ENCODE peak calls at places on chromosomes 2 and 18, in ten cellular contexts. One of them, this sample, is unnamed.

GRCh38 chr2:209525834-209526281 is 102.0 kb downstream of the MAP2 start:
- DNase-seq in D341Med: no peak
- DNase-seq in WERI-Rb-1: no peak
- DNase-seq in stimulated activated CD4-positive, alpha-beta T cell treated with anti-CD3 and anti-CD28 coated beads, TNF-alpha, amount 100 ng/mL, for 48 hours: no peak
- DNase-seq in ELR: peak
- DNase-seq in iris pigment epithelial cell: peak
- DNase-seq in NCI-H446: no peak
- DNase-seq in Calu3: no peak
- DNase-seq in nucleus accumbens: no peak
- DNase-seq in stimulated activated CD8-positive, alpha-beta memory T cell treated with anti-CD3 and anti-CD28 coated beads, Interleukin-15, amount 100 ng/mL, for 48 hours: no peak
- DNase-seq in this sample: no peak

GRCh38 chr2:163878718-163879117 is 142.9 kb upstream of the FIGN start:
- DNase-seq in D341Med: peak
- DNase-seq in WERI-Rb-1: peak
- DNase-seq in stimulated activated CD4-positive, alpha-beta T cell treated with anti-CD3 and anti-CD28 coated beads, TNF-alpha, amount 100 ng/mL, for 48 hours: no peak
- DNase-seq in ELR: peak
- DNase-seq in iris pigment epithelial cell: peak
- DNase-seq in NCI-H446: no peak
- DNase-seq in Calu3: peak
- DNase-seq in nucleus accumbens: no peak
- DNase-seq in stimulated activated CD8-positive, alpha-beta memory T cell treated with anti-CD3 and anti-CD28 coated beads, Interleukin-15, amount 100 ng/mL, for 48 hours: no peak
- DNase-seq in this sample: peak

GRCh38 chr2:120990451-120990871 is 254.8 kb downstream of the GLI2 start:
- DNase-seq in D341Med: peak
- DNase-seq in WERI-Rb-1: no peak
- DNase-seq in stimulated activated CD4-positive, alpha-beta T cell treated with anti-CD3 and anti-CD28 coated beads, TNF-alpha, amount 100 ng/mL, for 48 hours: no peak
- DNase-seq in ELR: no peak
- DNase-seq in iris pigment epithelial cell: no peak
- DNase-seq in NCI-H446: no peak
- DNase-seq in Calu3: no peak
- DNase-seq in nucleus accumbens: no peak
- DNase-seq in stimulated activated CD8-positive, alpha-beta memory T cell treated with anti-CD3 and anti-CD28 coated beads, Interleukin-15, amount 100 ng/mL, for 48 hours: no peak
- DNase-seq in this sample: no peak

GRCh38 chr2:152098798-152099654 is at the start of gene CACNB4:
- DNase-seq in D341Med: peak
- DNase-seq in WERI-Rb-1: peak
- DNase-seq in stimulated activated CD4-positive, alpha-beta T cell treated with anti-CD3 and anti-CD28 coated beads, TNF-alpha, amount 100 ng/mL, for 48 hours: no peak
- DNase-seq in ELR: peak
- DNase-seq in iris pigment epithelial cell: no peak
- DNase-seq in NCI-H446: no peak
- DNase-seq in Calu3: no peak
- DNase-seq in nucleus accumbens: no peak
- DNase-seq in stimulated activated CD8-positive, alpha-beta memory T cell treated with anti-CD3 and anti-CD28 coated beads, Interleukin-15, amount 100 ng/mL, for 48 hours: no peak
- DNase-seq in this sample: peak

GRCh38 chr18:76821356-76821874 is 942 bp upstream of the ZNF236 start:
- DNase-seq in D341Med: no peak
- DNase-seq in WERI-Rb-1: no peak
- DNase-seq in stimulated activated CD4-positive, alpha-beta T cell treated with anti-CD3 and anti-CD28 coated beads, TNF-alpha, amount 100 ng/mL, for 48 hours: no peak
- DNase-seq in ELR: peak
- DNase-seq in iris pigment epithelial cell: no peak
- DNase-seq in NCI-H446: no peak
- DNase-seq in Calu3: no peak
- DNase-seq in nucleus accumbens: no peak
- DNase-seq in stimulated activated CD8-positive, alpha-beta memory T cell treated with anti-CD3 and anti-CD28 coated beads, Interleukin-15, amount 100 ng/mL, for 48 hours: no peak
- DNase-seq in this sample: peak

GRCh38 chr2:27081984-27082772 is 3.8 kb downstream of the EMILIN1 start:
- DNase-seq in D341Med: no peak
- DNase-seq in WERI-Rb-1: no peak
- DNase-seq in stimulated activated CD4-positive, alpha-beta T cell treated with anti-CD3 and anti-CD28 coated beads, TNF-alpha, amount 100 ng/mL, for 48 hours: no peak
- DNase-seq in ELR: no peak
- DNase-seq in iris pigment epithelial cell: no peak
- DNase-seq in NCI-H446: no peak
- DNase-seq in Calu3: no peak
- DNase-seq in nucleus accumbens: no peak
- DNase-seq in stimulated activated CD8-positive, alpha-beta memory T cell treated with anti-CD3 and anti-CD28 coated beads, Interleukin-15, amount 100 ng/mL, for 48 hours: no peak
- DNase-seq in this sample: no peak

GRCh38 chr18:9101730-9102390 is 639 bp upstream of the NDUFV2 start:
- DNase-seq in D341Med: no peak
- DNase-seq in WERI-Rb-1: no peak
- DNase-seq in stimulated activated CD4-positive, alpha-beta T cell treated with anti-CD3 and anti-CD28 coated beads, TNF-alpha, amount 100 ng/mL, for 48 hours: no peak
- DNase-seq in ELR: peak
- DNase-seq in iris pigment epithelial cell: peak
- DNase-seq in NCI-H446: no peak
- DNase-seq in Calu3: peak
- DNase-seq in nucleus accumbens: no peak
- DNase-seq in stimulated activated CD8-positive, alpha-beta memory T cell treated with anti-CD3 and anti-CD28 coated beads, Interleukin-15, amount 100 ng/mL, for 48 hours: no peak
- DNase-seq in this sample: no peak

GRCh38 chr18:58714259-58714658 is 43.0 kb downstream of the MALT1 start:
- DNase-seq in D341Med: no peak
- DNase-seq in WERI-Rb-1: no peak
- DNase-seq in stimulated activated CD4-positive, alpha-beta T cell treated with anti-CD3 and anti-CD28 coated beads, TNF-alpha, amount 100 ng/mL, for 48 hours: no peak
- DNase-seq in ELR: no peak
- DNase-seq in iris pigment epithelial cell: no peak
- DNase-seq in NCI-H446: no peak
- DNase-seq in Calu3: no peak
- DNase-seq in nucleus accumbens: no peak
- DNase-seq in stimulated activated CD8-positive, alpha-beta memory T cell treated with anti-CD3 and anti-CD28 coated beads, Interleukin-15, amount 100 ng/mL, for 48 hours: no peak
- DNase-seq in this sample: no peak

GRCh38 chr18:23498877-23499570 is 4.3 kb upstream of the RMC1 start:
- DNase-seq in D341Med: peak
- DNase-seq in WERI-Rb-1: peak
- DNase-seq in stimulated activated CD4-positive, alpha-beta T cell treated with anti-CD3 and anti-CD28 coated beads, TNF-alpha, amount 100 ng/mL, for 48 hours: peak
- DNase-seq in ELR: peak
- DNase-seq in iris pigment epithelial cell: peak
- DNase-seq in NCI-H446: peak
- DNase-seq in Calu3: peak
- DNase-seq in nucleus accumbens: no peak
- DNase-seq in stimulated activated CD8-positive, alpha-beta memory T cell treated with anti-CD3 and anti-CD28 coated beads, Interleukin-15, amount 100 ng/mL, for 48 hours: peak
- DNase-seq in this sample: peak

GRCh38 chr18:66867653-66868052 is 263.8 kb upstream of the CDH19 start:
- DNase-seq in D341Med: no peak
- DNase-seq in WERI-Rb-1: no peak
- DNase-seq in stimulated activated CD4-positive, alpha-beta T cell treated with anti-CD3 and anti-CD28 coated beads, TNF-alpha, amount 100 ng/mL, for 48 hours: no peak
- DNase-seq in ELR: peak
- DNase-seq in iris pigment epithelial cell: peak
- DNase-seq in NCI-H446: no peak
- DNase-seq in Calu3: no peak
- DNase-seq in nucleus accumbens: no peak
- DNase-seq in stimulated activated CD8-positive, alpha-beta memory T cell treated with anti-CD3 and anti-CD28 coated beads, Interleukin-15, amount 100 ng/mL, for 48 hours: no peak
- DNase-seq in this sample: no peak

GRCh38 chr2:167438206-167438605 is 549.9 kb downstream of the XIRP2 start:
- DNase-seq in D341Med: no peak
- DNase-seq in WERI-Rb-1: no peak
- DNase-seq in stimulated activated CD4-positive, alpha-beta T cell treated with anti-CD3 and anti-CD28 coated beads, TNF-alpha, amount 100 ng/mL, for 48 hours: no peak
- DNase-seq in ELR: peak
- DNase-seq in iris pigment epithelial cell: peak
- DNase-seq in NCI-H446: no peak
- DNase-seq in Calu3: peak
- DNase-seq in nucleus accumbens: no peak
- DNase-seq in stimulated activated CD8-positive, alpha-beta memory T cell treated with anti-CD3 and anti-CD28 coated beads, Interleukin-15, amount 100 ng/mL, for 48 hours: no peak
- DNase-seq in this sample: no peak

GRCh38 chr18:73355076-73355475 is 487.3 kb upstream of the NETO1 start:
- DNase-seq in D341Med: no peak
- DNase-seq in WERI-Rb-1: no peak
- DNase-seq in stimulated activated CD4-positive, alpha-beta T cell treated with anti-CD3 and anti-CD28 coated beads, TNF-alpha, amount 100 ng/mL, for 48 hours: no peak
- DNase-seq in ELR: no peak
- DNase-seq in iris pigment epithelial cell: no peak
- DNase-seq in NCI-H446: no peak
- DNase-seq in Calu3: no peak
- DNase-seq in nucleus accumbens: no peak
- DNase-seq in stimulated activated CD8-positive, alpha-beta memory T cell treated with anti-CD3 and anti-CD28 coated beads, Interleukin-15, amount 100 ng/mL, for 48 hours: no peak
- DNase-seq in this sample: no peak

GRCh38 chr18:8349608-8350323 is 259.5 kb upstream of the RAB12 start:
- DNase-seq in D341Med: no peak
- DNase-seq in WERI-Rb-1: no peak
- DNase-seq in stimulated activated CD4-positive, alpha-beta T cell treated with anti-CD3 and anti-CD28 coated beads, TNF-alpha, amount 100 ng/mL, for 48 hours: no peak
- DNase-seq in ELR: no peak
- DNase-seq in iris pigment epithelial cell: no peak
- DNase-seq in NCI-H446: no peak
- DNase-seq in Calu3: no peak
- DNase-seq in nucleus accumbens: no peak
- DNase-seq in stimulated activated CD8-positive, alpha-beta memory T cell treated with anti-CD3 and anti-CD28 coated beads, Interleukin-15, amount 100 ng/mL, for 48 hours: no peak
- DNase-seq in this sample: no peak

GRCh38 chr2:71510196-71510807 is 56.9 kb downstream of the DYSF start:
- DNase-seq in D341Med: peak
- DNase-seq in WERI-Rb-1: peak
- DNase-seq in stimulated activated CD4-positive, alpha-beta T cell treated with anti-CD3 and anti-CD28 coated beads, TNF-alpha, amount 100 ng/mL, for 48 hours: peak
- DNase-seq in ELR: peak
- DNase-seq in iris pigment epithelial cell: peak
- DNase-seq in NCI-H446: peak
- DNase-seq in Calu3: peak
- DNase-seq in nucleus accumbens: peak
- DNase-seq in stimulated activated CD8-positive, alpha-beta memory T cell treated with anti-CD3 and anti-CD28 coated beads, Interleukin-15, amount 100 ng/mL, for 48 hours: peak
- DNase-seq in this sample: peak

GRCh38 chr2:9769171-9770005 is 73.9 kb upstream of the TAF1B start:
- DNase-seq in D341Med: no peak
- DNase-seq in WERI-Rb-1: peak
- DNase-seq in stimulated activated CD4-positive, alpha-beta T cell treated with anti-CD3 and anti-CD28 coated beads, TNF-alpha, amount 100 ng/mL, for 48 hours: peak
- DNase-seq in ELR: no peak
- DNase-seq in iris pigment epithelial cell: no peak
- DNase-seq in NCI-H446: no peak
- DNase-seq in Calu3: peak
- DNase-seq in nucleus accumbens: no peak
- DNase-seq in stimulated activated CD8-positive, alpha-beta memory T cell treated with anti-CD3 and anti-CD28 coated beads, Interleukin-15, amount 100 ng/mL, for 48 hours: no peak
- DNase-seq in this sample: no peak

GRCh38 chr2:27772804-27773203 is 1.3 kb downstream of the MRPL33 start:
- DNase-seq in D341Med: no peak
- DNase-seq in WERI-Rb-1: no peak
- DNase-seq in stimulated activated CD4-positive, alpha-beta T cell treated with anti-CD3 and anti-CD28 coated beads, TNF-alpha, amount 100 ng/mL, for 48 hours: no peak
- DNase-seq in ELR: peak
- DNase-seq in iris pigment epithelial cell: no peak
- DNase-seq in NCI-H446: no peak
- DNase-seq in Calu3: no peak
- DNase-seq in nucleus accumbens: no peak
- DNase-seq in stimulated activated CD8-positive, alpha-beta memory T cell treated with anti-CD3 and anti-CD28 coated beads, Interleukin-15, amount 100 ng/mL, for 48 hours: no peak
- DNase-seq in this sample: no peak